ENCODE peak calls at places on chromosomes 12 and 14, in ten cellular contexts. I is HuH-7; Q is activated CD4-positive, alpha-beta T cell treated with anti-CD3 and anti-CD28 coated beads for 4 hours; E is stromal cell of bone marrow; A is GM12878; B is neural progenitor cell; S is hypothalamus; D is HuH-7.5; G is stimulated activated CD4-positive, alpha-beta T cell treated with anti-CD3 and anti-CD28 coated beads, Interleukin-12 subunit alpha, Interleukin-12 subunit beta, amount 100 ng/mL, for 4 hours; J is SHP77 treated with DMSO at 0.1 percent for 48 hours. Y is an unnamed sample.

GRCh38 chr14:44700184-44700583 is 193.1 kb upstream of the FSCB start:
- DNase-seq in I (no peak), Q (no peak), E (no peak), A (no peak), B (no peak), S (no peak), D (no peak), G (no peak), J (no peak), Y (no peak)

GRCh38 chr14:69739486-69739885 is 27.5 kb upstream of the SRSF5 start:
- DNase-seq in I (no peak), Q (no peak), E (no peak), A (no peak), B (no peak), S (no peak), D (no peak), G (no peak), J (no peak), Y (no peak)

GRCh38 chr12:32012249-32012785 is 53.1 kb downstream of the RESF1 start:
- DNase-seq in I (no peak), Q (no peak), E (no peak), A (no peak), B (no peak), S (no peak), D (no peak), G (no peak), J (no peak), Y (no peak)

GRCh38 chr12:59834659-59835474 is 239.0 kb downstream of the SLC16A7 start:
- DNase-seq in I (no peak), Q (peak), E (no peak), A (no peak), B (peak), S (no peak), D (no peak), G (no peak), J (no peak), Y (no peak)

GRCh38 chr12:3073438-3074255 is 3.5 kb upstream of the TSPAN9 start:
- DNase-seq in I (peak), Q (peak), E (peak), A (peak), B (peak), S (peak), D (peak), G (peak), J (no peak), Y (peak)

GRCh38 chr12:89856431-89856830 is 147.8 kb upstream of the ATP2B1 start:
- DNase-seq in I (no peak), Q (no peak), E (peak), A (peak), B (no peak), S (no peak), D (no peak), G (no peak), J (no peak), Y (no peak)

GRCh38 chr14:91947196-91948184 is at the start of gene FBLN5:
- DNase-seq in I (no peak), Q (peak), E (peak), A (no peak), B (peak), S (no peak), D (no peak), G (peak), J (no peak), Y (peak)

GRCh38 chr12:132698336-132698735 is 10.9 kb downstream of the PXMP2 start:
- DNase-seq in I (no peak), Q (no peak), E (no peak), A (no peak), B (no peak), S (no peak), D (no peak), G (no peak), J (no peak), Y (no peak)

GRCh38 chr12:129067482-129067881 is 214.2 kb downstream of the GLT1D1 start:
- DNase-seq in I (no peak), Q (no peak), E (no peak), A (no peak), B (peak), S (no peak), D (no peak), G (no peak), J (no peak), Y (no peak)